ENCODE peak calls at places on chromosomes 16 and 17, in ten cellular contexts. U is GM12865, A is cardiac muscle cell, P is lower leg skin, M is ovary, Q is A549, Y is left ventricle myocardium inferior, S is colonic mucosa, T is ascending aorta, E is uterus. Z is an unnamed sample.

GRCh38 chr17:39926588-39927100 is 757 bp downstream of the ORMDL3 start:
- DNase-seq in U (peak), A (peak), P (no peak), M (peak), Q (peak), Y (peak), S (peak), T (peak), E (peak), Z (no peak)

GRCh38 chr17:78013683-78014467 is 55.4 kb downstream of the TNRC6C start:
- DNase-seq in U (peak), A (peak), P (no peak), M (peak), Q (peak), Y (no peak), S (peak), T (peak), E (peak), Z (peak)

GRCh38 chr17:12021604-12022003 is 927 bp downstream of the MAP2K4 start:
- DNase-seq in U (no peak), A (no peak), P (no peak), M (no peak), Q (no peak), Y (no peak), S (no peak), T (no peak), E (no peak), Z (no peak)

GRCh38 chr17:63437287-63438091 is 8.6 kb downstream of the CYB561 start:
- DNase-seq in U (no peak), A (peak), P (no peak), M (peak), Q (no peak), Y (no peak), S (no peak), T (no peak), E (no peak), Z (no peak)

GRCh38 chr17:79461041-79461440 is 149.8 kb downstream of the RBFOX3 start:
- DNase-seq in U (no peak), A (no peak), P (no peak), M (no peak), Q (peak), Y (no peak), S (no peak), T (no peak), E (no peak), Z (no peak)

GRCh38 chr16:24838554-24839266 is 7.1 kb upstream of the SLC5A11 start:
- DNase-seq in U (no peak), A (peak), P (peak), M (no peak), Q (peak), Y (no peak), S (peak), T (peak), E (no peak), Z (no peak)

GRCh38 chr17:80640379-80641071 is 95.9 kb downstream of the RPTOR start:
- DNase-seq in U (peak), A (no peak), P (no peak), M (no peak), Q (no peak), Y (no peak), S (no peak), T (peak), E (no peak), Z (no peak)

GRCh38 chr16:82037666-82038065 is 2.6 kb downstream of the HSD17B2 start:
- DNase-seq in U (no peak), A (no peak), P (no peak), M (no peak), Q (no peak), Y (no peak), S (no peak), T (no peak), E (no peak), Z (no peak)

GRCh38 chr17:7137182-7137943 is 22.7 kb upstream of the ASGR2 start:
- DNase-seq in U (no peak), A (no peak), P (no peak), M (no peak), Q (no peak), Y (peak), S (no peak), T (no peak), E (no peak), Z (no peak)

GRCh38 chr16:72287646-72288045 is 115.7 kb upstream of the PMFBP1 start:
- DNase-seq in U (no peak), A (no peak), P (no peak), M (no peak), Q (no peak), Y (no peak), S (no peak), T (no peak), E (no peak), Z (no peak)

GRCh38 chr16:24288516-24288915 is 32.4 kb downstream of the CACNG3 start:
- DNase-seq in U (no peak), A (no peak), P (no peak), M (no peak), Q (no peak), Y (no peak), S (no peak), T (no peak), E (no peak), Z (no peak)

GRCh38 chr16:4264546-4264945 is 8.3 kb downstream of the TFAP4 start:
- DNase-seq in U (no peak), A (peak), P (no peak), M (no peak), Q (no peak), Y (no peak), S (no peak), T (no peak), E (no peak), Z (no peak)

GRCh38 chr17:68103148-68103547 is 67.6 kb downstream of the KPNA2 start:
- DNase-seq in U (no peak), A (no peak), P (no peak), M (no peak), Q (no peak), Y (no peak), S (no peak), T (no peak), E (no peak), Z (no peak)

GRCh38 chr16:21645261-21645721 is 7.1 kb downstream of the IGSF6 start:
- DNase-seq in U (peak), A (peak), P (no peak), M (no peak), Q (no peak), Y (no peak), S (no peak), T (no peak), E (no peak), Z (peak)

GRCh38 chr16:56450275-56450889 is 750 bp downstream of the NUDT21 start:
- DNase-seq in U (peak), A (peak), P (no peak), M (no peak), Q (no peak), Y (no peak), S (no peak), T (no peak), E (no peak), Z (no peak)

GRCh38 chr17:45410144-45411091 is 22.3 kb downstream of the ARHGAP27 start:
- DNase-seq in U (peak), A (no peak), P (no peak), M (no peak), Q (no peak), Y (no peak), S (peak), T (no peak), E (no peak), Z (no peak)

GRCh38 chr17:35432176-35433074 is at the start of gene SLFN12:
- DNase-seq in U (peak), A (peak), P (peak), M (peak), Q (no peak), Y (peak), S (peak), T (peak), E (peak), Z (peak)

GRCh38 chr16:17296412-17296811 is 174.3 kb downstream of the XYLT1 start:
- DNase-seq in U (no peak), A (no peak), P (no peak), M (no peak), Q (no peak), Y (peak), S (no peak), T (no peak), E (no peak), Z (no peak)

GRCh38 chr17:78170692-78171590 is 2.6 kb downstream of the SYNGR2 start:
- DNase-seq in U (no peak), A (no peak), P (no peak), M (no peak), Q (no peak), Y (no peak), S (no peak), T (no peak), E (no peak), Z (no peak)

GRCh38 chr17:15882058-15882720 is 62.7 kb upstream of the ADORA2B start:
- DNase-seq in U (no peak), A (no peak), P (no peak), M (no peak), Q (no peak), Y (no peak), S (no peak), T (no peak), E (no peak), Z (no peak)

GRCh38 chr17:36942631-36943125 is 5.4 kb downstream of the LHX1 start:
- DNase-seq in U (no peak), A (no peak), P (peak), M (no peak), Q (no peak), Y (no peak), S (no peak), T (no peak), E (no peak), Z (no peak)

GRCh38 chr16:57757326-57757786 is 21.8 kb downstream of the KATNB1 start:
- DNase-seq in U (peak), A (peak), P (peak), M (peak), Q (peak), Y (peak), S (peak), T (peak), E (peak), Z (peak)

GRCh38 chr16:54400261-54400660 is 113.7 kb upstream of the IRX3 start:
- DNase-seq in U (no peak), A (no peak), P (no peak), M (no peak), Q (no peak), Y (no peak), S (no peak), T (no peak), E (no peak), Z (no peak)

GRCh38 chr17:8125947-8126305 is 2.0 kb upstream of the HES7 start:
- DNase-seq in U (no peak), A (no peak), P (no peak), M (peak), Q (no peak), Y (no peak), S (peak), T (no peak), E (peak), Z (no peak)

GRCh38 chr16:67100569-67101300 is 9.0 kb upstream of the PHAF1 start:
- DNase-seq in U (peak), A (peak), P (no peak), M (no peak), Q (peak), Y (no peak), S (no peak), T (no peak), E (no peak), Z (no peak)

GRCh38 chr17:45269912-45270311 is 8.0 kb upstream of the SPATA32 start:
- DNase-seq in U (no peak), A (no peak), P (no peak), M (no peak), Q (no peak), Y (no peak), S (no peak), T (no peak), E (no peak), Z (no peak)

GRCh38 chr17:11940904-11941303 is 56.4 kb downstream of the ZNF18 start:
- DNase-seq in U (no peak), A (no peak), P (no peak), M (no peak), Q (no peak), Y (no peak), S (no peak), T (no peak), E (no peak), Z (no peak)

GRCh38 chr17:9116861-9117568 is 95.7 kb downstream of the NTN1 start:
- DNase-seq in U (no peak), A (no peak), P (no peak), M (no peak), Q (no peak), Y (no peak), S (no peak), T (no peak), E (no peak), Z (no peak)

GRCh38 chr17:80339731-80340456 is 75.1 kb upstream of the ENDOV start:
- DNase-seq in U (no peak), A (no peak), P (no peak), M (no peak), Q (no peak), Y (no peak), S (no peak), T (no peak), E (no peak), Z (no peak)

GRCh38 chr17:68381076-68381900 is 76.0 kb downstream of the WIPI1 start:
- DNase-seq in U (peak), A (peak), P (no peak), M (no peak), Q (no peak), Y (no peak), S (no peak), T (no peak), E (peak), Z (no peak)

GRCh38 chr17:11980813-11981212 is 16.5 kb downstream of the ZNF18 start:
- DNase-seq in U (no peak), A (peak), P (no peak), M (no peak), Q (no peak), Y (no peak), S (no peak), T (no peak), E (no peak), Z (no peak)

GRCh38 chr16:48965391-48965790 is 316.2 kb downstream of the CBLN1 start:
- DNase-seq in U (no peak), A (no peak), P (no peak), M (no peak), Q (no peak), Y (no peak), S (no peak), T (no peak), E (no peak), Z (no peak)

GRCh38 chr16:89547291-89547690 is 13.2 kb upstream of the RPL13 start:
- DNase-seq in U (no peak), A (no peak), P (no peak), M (no peak), Q (no peak), Y (no peak), S (no peak), T (no peak), E (no peak), Z (no peak)

GRCh38 chr17:76139801-76140660 is 1.0 kb downstream of the FOXJ1 start:
- DNase-seq in U (peak), A (no peak), P (no peak), M (no peak), Q (no peak), Y (no peak), S (peak), T (no peak), E (no peak), Z (no peak)

GRCh38 chr17:69430488-69430887 is 16.0 kb downstream of the MAP2K6 start:
- DNase-seq in U (peak), A (peak), P (no peak), M (no peak), Q (no peak), Y (no peak), S (no peak), T (no peak), E (no peak), Z (no peak)

GRCh38 chr16:88811850-88812736 is at the start of gene APRT:
- DNase-seq in U (peak), A (peak), P (peak), M (peak), Q (peak), Y (peak), S (peak), T (peak), E (peak), Z (peak)

GRCh38 chr16:84976644-84977400 is 34.5 kb downstream of the ZDHHC7 start:
- DNase-seq in U (no peak), A (no peak), P (no peak), M (no peak), Q (no peak), Y (peak), S (peak), T (peak), E (no peak), Z (no peak)

GRCh38 chr17:51733166-51733565 is 425.3 kb downstream of the CA10 start:
- DNase-seq in U (no peak), A (no peak), P (no peak), M (no peak), Q (no peak), Y (no peak), S (no peak), T (no peak), E (no peak), Z (no peak)

GRCh38 chr16:26795184-26795583 is 271.5 kb upstream of the C16orf82 start:
- DNase-seq in U (peak), A (no peak), P (no peak), M (no peak), Q (no peak), Y (no peak), S (no peak), T (no peak), E (no peak), Z (no peak)
- TF ChIP-seq CTCF in U (peak), A (no peak), P (no peak), M (no peak), Q (no peak), Y (peak), S (no peak), T (no peak), E (no peak), Z (peak)

DNA sequence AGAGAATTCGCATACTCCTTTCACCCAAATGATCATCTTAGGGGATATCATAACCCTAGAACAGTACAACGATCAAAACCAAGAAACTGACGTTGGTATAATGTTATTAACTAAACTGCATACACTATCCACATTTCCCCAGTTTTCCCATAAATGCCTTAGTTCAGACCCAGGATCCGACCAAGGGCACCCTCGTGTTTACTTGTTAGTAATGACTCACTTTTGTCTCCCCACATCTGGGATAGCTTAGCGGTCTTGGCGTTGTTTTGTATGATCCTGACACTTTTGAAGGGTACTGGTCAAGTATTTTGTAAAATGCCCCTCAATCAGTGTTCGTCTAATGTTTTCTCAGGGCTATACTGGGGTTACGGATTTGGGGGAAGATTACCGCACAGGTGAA is 8.0 kb downstream of the HS3ST3A1 start:
- DNase-seq in U (no peak), A (no peak), P (no peak), M (no peak), Q (no peak), Y (no peak), S (no peak), T (no peak), E (no peak), Z (no peak)
- H3K4me3 ChIP-seq in U (no peak), A (no peak), P (no peak), M (no peak), Q (no peak), Y (no peak), S (no peak), T (no peak), E (no peak), Z (no peak)

GRCh38 chr17:48561894-48562810 is 16.0 kb downstream of the HOXB4 start:
- DNase-seq in U (no peak), A (no peak), P (no peak), M (no peak), Q (peak), Y (no peak), S (no peak), T (no peak), E (no peak), Z (no peak)
- TF ChIP-seq CTCF in U (peak), A (peak), P (no peak), M (no peak), Q (no peak), Y (peak), S (no peak), T (no peak), E (no peak), Z (peak)

DNA sequence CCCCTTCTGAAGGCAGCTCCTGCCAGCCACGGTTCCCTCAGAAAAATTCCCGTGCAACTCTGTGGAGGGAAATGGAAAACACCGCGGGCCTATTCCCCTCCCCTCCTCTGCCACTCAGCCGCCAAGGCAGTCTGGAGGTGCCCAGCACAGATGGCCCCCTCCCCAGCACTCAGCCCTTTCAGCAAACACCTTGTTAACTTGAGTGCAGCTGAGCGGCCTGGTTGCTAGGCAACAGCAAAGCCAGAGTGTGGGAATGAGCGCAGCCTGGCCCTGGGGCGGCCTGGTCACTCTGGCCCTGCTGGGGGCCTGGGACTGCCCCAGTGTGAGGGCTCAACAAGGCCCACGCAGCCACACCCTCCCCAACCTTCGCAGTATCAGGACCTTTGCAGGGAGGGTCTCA is 32.8 kb downstream of the CACNA1G start:
- DNase-seq in U (no peak), A (no peak), P (no peak), M (no peak), Q (no peak), Y (peak), S (no peak), T (no peak), E (no peak), Z (no peak)
- H3K4me3 ChIP-seq in U (no peak), A (no peak), P (no peak), M (no peak), Q (no peak), Y (no peak), S (no peak), T (no peak), E (no peak), Z (no peak)

DNA sequence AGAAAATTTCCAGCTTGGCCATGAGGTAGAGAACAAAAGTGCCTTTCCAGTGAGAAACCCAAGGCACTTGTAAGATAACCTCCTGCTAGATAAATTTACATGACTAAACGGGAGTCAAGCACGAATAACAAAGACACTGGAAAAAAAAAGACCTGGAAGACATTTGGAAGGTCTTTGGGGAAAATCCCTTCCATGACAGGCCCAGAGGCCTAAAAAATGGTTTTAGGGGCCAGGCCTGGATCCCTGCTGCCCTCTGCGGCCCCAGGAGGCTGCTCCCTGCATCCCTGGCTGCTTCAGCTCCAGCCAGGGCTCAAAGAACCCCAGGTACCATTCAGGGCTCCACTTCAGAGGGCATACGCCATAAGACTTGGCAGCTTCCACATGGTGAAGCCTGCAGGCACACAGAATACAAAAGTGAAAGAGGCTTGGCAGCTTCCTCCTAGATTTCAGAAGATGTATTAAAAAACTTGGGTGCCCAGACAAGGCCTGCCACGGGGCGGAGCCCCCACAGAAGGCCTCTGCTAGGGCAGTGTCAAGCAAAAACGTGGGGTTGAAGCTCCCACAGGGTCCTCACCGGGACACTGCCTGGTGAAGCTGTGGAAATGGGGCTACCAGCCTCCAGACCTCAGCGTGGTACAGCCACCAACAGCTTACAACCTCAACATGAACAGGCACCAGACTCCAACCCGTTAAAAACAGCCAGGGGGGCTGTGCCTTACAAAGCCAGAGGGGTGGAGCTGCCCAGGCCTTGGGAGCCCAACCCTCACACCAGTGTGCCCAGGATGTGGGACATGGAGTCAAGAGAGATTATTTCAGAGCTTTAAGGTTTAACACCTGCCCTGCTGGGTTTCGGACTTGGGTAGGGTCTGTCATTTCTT is 77.1 kb downstream of the SDK2 start:
- DNase-seq in U (peak), A (no peak), P (no peak), M (no peak), Q (no peak), Y (no peak), S (no peak), T (no peak), E (no peak), Z (no peak)
- TF ChIP-seq CTCF in U (no peak), A (no peak), P (no peak), M (no peak), Q (no peak), Y (no peak), S (no peak), T (no peak), E (no peak), Z (no peak)

GRCh38 chr17:71682174-71682494 is 438.7 kb upstream of the SOX9 start:
- DNase-seq in U (no peak), A (no peak), P (no peak), M (no peak), Q (no peak), Y (no peak), S (no peak), T (no peak), E (no peak), Z (no peak)

GRCh38 chr17:71681427-71682173 is 439.2 kb upstream of the SOX9 start:
- DNase-seq in U (no peak), A (no peak), P (no peak), M (no peak), Q (no peak), Y (no peak), S (peak), T (no peak), E (no peak), Z (no peak)

GRCh38 chr17:71679832-71680231 is 441.0 kb upstream of the SOX9 start:
- DNase-seq in U (no peak), A (no peak), P (no peak), M (no peak), Q (no peak), Y (no peak), S (no peak), T (no peak), E (no peak), Z (no peak)

GRCh38 chr17:71677444-71677843 is 443.4 kb upstream of the SOX9 start:
- DNase-seq in U (no peak), A (no peak), P (no peak), M (no peak), Q (no peak), Y (no peak), S (no peak), T (no peak), E (no peak), Z (no peak)
- H3K4me3 ChIP-seq in U (no peak), A (no peak), P (no peak), M (no peak), Q (no peak), Y (no peak), S (no peak), T (no peak), E (no peak), Z (no peak)

Z was measured in GM12864.